ENCODE peak calls at places on chromosome 7, in six cellular contexts. One of them, this sample, is unnamed.

GRCh38 chr7:135224027-135224426 is 9.6 kb upstream of the STRA8 start:
- DNase-seq in OCI-LY7: no peak
- DNase-seq in fibroblast of lung: no peak
- DNase-seq in H4: no peak
- DNase-seq in T-helper 17 cell: no peak
- DNase-seq in T follicular helper cell: no peak
- DNase-seq in this sample: no peak

GRCh38 chr7:133830081-133830480 is 297.1 kb upstream of the LRGUK start:
- DNase-seq in OCI-LY7: no peak
- DNase-seq in fibroblast of lung: no peak
- DNase-seq in H4: no peak
- DNase-seq in T-helper 17 cell: no peak
- DNase-seq in T follicular helper cell: no peak
- DNase-seq in this sample: no peak

GRCh38 chr7:140898794-140899548 is 25.8 kb downstream of the BRAF start:
- DNase-seq in OCI-LY7: no peak
- DNase-seq in fibroblast of lung: peak
- DNase-seq in H4: no peak
- DNase-seq in T-helper 17 cell: no peak
- DNase-seq in T follicular helper cell: no peak
- DNase-seq in this sample: no peak

GRCh38 chr7:139431010-139431409 is 52.5 kb downstream of the KLRG2 start:
- DNase-seq in OCI-LY7: no peak
- DNase-seq in fibroblast of lung: no peak
- DNase-seq in H4: no peak
- DNase-seq in T-helper 17 cell: no peak
- DNase-seq in T follicular helper cell: no peak
- DNase-seq in this sample: no peak

GRCh38 chr7:93906267-93906666 is at the start of gene GNGT1:
- DNase-seq in OCI-LY7: no peak
- DNase-seq in fibroblast of lung: no peak
- DNase-seq in H4: no peak
- DNase-seq in T-helper 17 cell: no peak
- DNase-seq in T follicular helper cell: no peak
- DNase-seq in this sample: no peak

GRCh38 chr7:151053091-151053490 is 4.6 kb downstream of the CDK5 start:
- DNase-seq in OCI-LY7: no peak
- DNase-seq in fibroblast of lung: no peak
- DNase-seq in H4: no peak
- DNase-seq in T-helper 17 cell: no peak
- DNase-seq in T follicular helper cell: no peak
- DNase-seq in this sample: no peak

GRCh38 chr7:139669106-139670061 is 108.4 kb downstream of the HIPK2 start:
- DNase-seq in OCI-LY7: no peak
- DNase-seq in fibroblast of lung: no peak
- DNase-seq in H4: no peak
- DNase-seq in T-helper 17 cell: no peak
- DNase-seq in T follicular helper cell: no peak
- DNase-seq in this sample: no peak

GRCh38 chr7:36784991-36785940 is 61.0 kb upstream of the AOAH start:
- DNase-seq in OCI-LY7: no peak
- DNase-seq in fibroblast of lung: no peak
- DNase-seq in H4: no peak
- DNase-seq in T-helper 17 cell: no peak
- DNase-seq in T follicular helper cell: peak
- DNase-seq in this sample: no peak

GRCh38 chr7:13560441-13560840 is 429.0 kb downstream of the ETV1 start:
- DNase-seq in OCI-LY7: no peak
- DNase-seq in fibroblast of lung: peak
- DNase-seq in H4: peak
- DNase-seq in T-helper 17 cell: no peak
- DNase-seq in T follicular helper cell: no peak
- DNase-seq in this sample: no peak

GRCh38 chr7:28700790-28701203 is 257.3 kb downstream of the TRIL start:
- DNase-seq in OCI-LY7: no peak
- DNase-seq in fibroblast of lung: peak
- DNase-seq in H4: peak
- DNase-seq in T-helper 17 cell: no peak
- DNase-seq in T follicular helper cell: no peak
- DNase-seq in this sample: peak

GRCh38 chr7:1979591-1980560 is 252.9 kb downstream of the MAD1L1 start:
- DNase-seq in OCI-LY7: peak
- DNase-seq in fibroblast of lung: no peak
- DNase-seq in H4: no peak
- DNase-seq in T-helper 17 cell: peak
- DNase-seq in T follicular helper cell: no peak
- DNase-seq in this sample: no peak

GRCh38 chr7:92833766-92834605 is 2.4 kb downstream of the CDK6 start:
- DNase-seq in OCI-LY7: peak
- DNase-seq in fibroblast of lung: peak
- DNase-seq in H4: peak
- DNase-seq in T-helper 17 cell: peak
- DNase-seq in T follicular helper cell: peak
- DNase-seq in this sample: no peak

GRCh38 chr7:22663319-22663718 is 63.7 kb upstream of the IL6 start:
- DNase-seq in OCI-LY7: no peak
- DNase-seq in fibroblast of lung: peak
- DNase-seq in H4: no peak
- DNase-seq in T-helper 17 cell: no peak
- DNase-seq in T follicular helper cell: no peak
- DNase-seq in this sample: no peak

GRCh38 chr7:1985071-1985470 is 247.7 kb downstream of the MAD1L1 start:
- DNase-seq in OCI-LY7: no peak
- DNase-seq in fibroblast of lung: no peak
- DNase-seq in H4: no peak
- DNase-seq in T-helper 17 cell: no peak
- DNase-seq in T follicular helper cell: no peak
- DNase-seq in this sample: no peak

GRCh38 chr7:44617225-44617885 is 10.9 kb downstream of the OGDH start:
- DNase-seq in OCI-LY7: no peak
- DNase-seq in fibroblast of lung: peak
- DNase-seq in H4: no peak
- DNase-seq in T-helper 17 cell: no peak
- DNase-seq in T follicular helper cell: no peak
- DNase-seq in this sample: no peak

GRCh38 chr7:148478551-148478950 is 112.0 kb upstream of the C7orf33 start:
- DNase-seq in OCI-LY7: no peak
- DNase-seq in fibroblast of lung: no peak
- DNase-seq in H4: no peak
- DNase-seq in T-helper 17 cell: no peak
- DNase-seq in T follicular helper cell: no peak
- DNase-seq in this sample: no peak